ENCODE peak calls at places on chromosomes 6 and 20, in four cellular contexts. J is H1, H is K562, K is HepG2. D is an unnamed sample.
A peak's percentile ranks its signal among the peaks of the same experiment; 100 is the strongest.

GRCh38 chr6:152167639-152168603 is 360.4 kb downstream of the ESR1 start:
- DNase-seq in H (no peak), K (no peak), J (no peak), D (no peak)

GRCh38 chr6:4341078-4341797 is 205.9 kb upstream of the ECI2 start:
- DNase-seq in K (no peak), J (no peak), H (no peak), D (no peak)

GRCh38 chr20:38855356-38855755 is 49.9 kb downstream of the PPP1R16B start:
- DNase-seq in J (no peak), K (no peak), H (no peak), D (no peak)

GRCh38 chr6:110325197-110325596 is 33.0 kb downstream of the METTL24 start:
- DNase-seq in H (no peak), K (peak; percentile 46), J (no peak), D (no peak)

GRCh38 chr6:18328549-18328922 is 58.6 kb upstream of the RNF144B start:
- DNase-seq in H (no peak), J (no peak), K (no peak), D (no peak)

GRCh38 chr6:19896580-19897010 is 59.4 kb downstream of the ID4 start:
- DNase-seq in K (no peak), J (no peak), H (no peak), D (no peak)

GRCh38 chr6:39507331-39507998 is 185.0 kb upstream of the KCNK16 start:
- DNase-seq in J (no peak), K (no peak), H (no peak), D (no peak)

GRCh38 chr20:5195655-5196054 is 68.8 kb downstream of the CDS2 start:
- DNase-seq in H (no peak), J (no peak), K (no peak), D (no peak)

GRCh38 chr6:126716826-126717514 is 377.1 kb downstream of the CENPW start:
- DNase-seq in K (no peak), J (no peak), H (no peak), D (no peak)

GRCh38 chr6:118296129-118296852 is 251.8 kb upstream of the PLN start:
- DNase-seq in K (no peak), J (no peak), H (no peak), D (no peak)

GRCh38 chr20:24616258-24617079 is 147.0 kb downstream of the SYNDIG1 start:
- DNase-seq in J (no peak), H (no peak), K (no peak), D (no peak)

GRCh38 chr20:24615353-24615752 is 145.9 kb downstream of the SYNDIG1 start:
- DNase-seq in H (no peak), K (no peak), J (no peak), D (no peak)

GRCh38 chr20:24618739-24619138 is 149.3 kb downstream of the SYNDIG1 start:
- DNase-seq in J (no peak), K (no peak), H (no peak), D (no peak)

GRCh38 chr20:24617757-24618450 is 148.5 kb downstream of the SYNDIG1 start:
- DNase-seq in J (no peak), H (no peak), K (no peak), D (no peak)

GRCh38 chr20:24617080-24617432 is 147.6 kb downstream of the SYNDIG1 start:
- DNase-seq in K (no peak), J (no peak), H (no peak), D (no peak)
- TF ChIP-seq RNF2 in K (no peak), J (no peak), H (no peak), D (no peak)

DNA sequence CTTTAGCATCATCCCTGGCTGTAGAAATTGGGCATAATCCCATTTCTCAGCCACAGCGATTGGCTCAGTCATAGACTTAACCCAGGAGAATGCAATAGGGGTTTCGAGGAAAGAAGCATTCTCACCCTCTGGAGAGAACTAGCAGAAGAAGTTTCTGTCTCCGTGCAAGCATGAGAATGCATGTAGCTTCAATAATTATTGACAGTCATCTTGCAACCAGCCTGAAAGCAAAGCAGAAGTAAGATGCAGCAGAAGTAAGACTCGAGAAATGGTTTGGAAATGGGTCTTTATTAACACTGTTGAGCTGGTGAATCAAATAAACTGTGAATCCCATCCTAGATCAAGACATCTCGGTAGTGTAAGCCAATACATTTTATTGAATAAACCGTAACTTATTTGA is 828.8 kb upstream of the GJE1 start:
- DNase-seq in J (no peak), K (no peak), H (no peak), D (no peak)
- H3K4me1 ChIP-seq in J (no peaks in the 10 kb centered on the region), K (no peaks in the 10 kb centered on the region), H (no peaks in the 10 kb centered on the region), D (no peaks in the 10 kb centered on the region)

GRCh38 chr6:12172572-12172971 is 117.6 kb upstream of the EDN1 start:
- DNase-seq in H (no peak), J (no peak), K (no peak), D (no peak)

GRCh38 chr6:12171735-12172134 is 118.4 kb upstream of the EDN1 start:
- DNase-seq in J (no peak), K (no peak), H (no peak), D (no peak)

GRCh38 chr6:12175626-12176025 is 114.5 kb upstream of the EDN1 start:
- DNase-seq in K (no peak), H (peak; percentile 18), J (no peak), D (no peak)

GRCh38 chr6:12174878-12175277 is 115.3 kb upstream of the EDN1 start:
- DNase-seq in H (no peak), K (no peak), J (no peak), D (no peak)

DNA sequence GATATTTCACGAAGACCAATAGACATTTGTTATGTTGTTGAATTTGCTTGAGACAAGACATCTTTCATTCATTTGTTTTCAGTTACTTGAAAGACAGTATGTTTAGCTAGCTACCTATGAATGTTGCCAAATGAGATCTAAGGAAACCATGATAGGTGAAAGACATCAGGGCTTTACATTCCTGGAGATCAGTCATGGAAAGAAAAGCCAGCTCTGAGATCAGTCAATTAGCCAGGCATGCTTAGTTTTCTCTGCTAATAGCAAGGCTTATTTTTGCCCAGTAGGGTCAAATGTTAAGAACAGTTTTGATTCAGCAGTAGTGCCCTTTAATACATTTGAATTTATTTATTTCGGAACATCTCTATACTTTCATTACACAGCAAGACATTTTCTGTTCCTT is 116.5 kb upstream of the EDN1 start:
- DNase-seq in J (no peak), H (no peak), K (no peak), D (no peak)
- TF ChIP-seq RNF2 in J (no peak), H (no peak), K (no peak), D (no peak)

GRCh38 chr20:33668791-33669155 is 2.0 kb downstream of the ACTL10 start:
- DNase-seq in H (no peak), K (no peak), J (no peak), D (no peak)
- H3K4me1 ChIP-seq in H (peaks cover 25% of the 10 kb centered on the region), K (peaks cover 51% of the 10 kb centered on the region), J (no peaks in the 10 kb centered on the region), D (peaks cover 23% of the 10 kb centered on the region)

DNA sequence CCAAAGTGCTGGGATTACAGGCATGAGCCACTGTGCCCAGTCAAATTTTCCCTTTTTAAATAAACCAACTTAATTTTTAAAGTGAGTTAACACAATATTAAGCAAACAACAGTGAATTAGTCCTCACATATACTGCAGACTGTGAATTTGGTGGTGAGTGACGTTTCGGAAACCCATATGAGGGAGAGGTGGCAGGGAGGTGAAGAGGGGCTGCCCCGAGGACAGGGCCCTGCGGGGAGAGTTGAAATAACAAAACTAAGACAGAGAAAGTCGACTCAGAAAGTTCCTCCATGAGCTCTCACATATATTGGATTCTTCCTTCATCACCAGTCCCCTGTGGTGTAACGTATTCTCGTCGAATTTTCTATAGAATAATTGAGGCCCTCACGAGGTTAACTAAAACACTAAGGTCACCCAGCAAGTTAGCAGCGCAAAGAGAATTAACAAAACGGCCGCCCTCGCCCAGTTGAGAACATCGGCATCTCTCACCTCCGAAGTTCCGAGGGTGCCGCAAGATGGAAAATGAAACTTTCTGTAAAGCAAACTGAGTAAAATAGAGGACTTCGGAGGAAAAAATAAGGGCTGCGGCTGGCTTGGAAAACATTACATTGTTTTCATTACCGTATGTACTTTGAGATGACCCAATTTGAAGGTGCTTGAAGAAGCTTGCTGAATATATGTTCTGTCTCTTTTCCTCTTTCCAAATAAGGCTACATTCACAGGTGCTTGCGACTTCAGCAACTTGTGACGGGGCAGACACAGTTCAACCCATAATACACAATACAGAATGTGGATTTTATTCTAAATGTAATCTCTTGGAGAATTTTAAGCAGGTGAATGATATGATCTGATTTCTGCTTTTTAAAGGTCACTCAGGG is 491.0 kb upstream of the JARID2 start:
- DNase-seq in K (no peak), J (no peak), H (no peak), D (no peak)
- TF ChIP-seq RNF2 in K (no peak), J (no peak), H (no peak), D (no peak)

GRCh38 chr6:41578714-41579610 is 32.8 kb downstream of the FOXP4 start:
- DNase-seq in K (no peak), H (peak; percentile 76), J (peak; percentile 80), D (peak; percentile 74)

GRCh38 chr6:41577865-41578713 is 31.9 kb downstream of the FOXP4 start:
- DNase-seq in J (no peak), H (peak; percentile 79), K (peak; percentile 99), D (peak; percentile 53)

GRCh38 chr6:41581381-41581991 is 35.3 kb downstream of the FOXP4 start:
- DNase-seq in J (no peak), H (no peak), K (no peak), D (peak; percentile 81)

GRCh38 chr6:41582540-41582939 is 36.4 kb downstream of the FOXP4 start:
- DNase-seq in J (no peak), K (no peak), H (no peak), D (no peak)

DNA sequence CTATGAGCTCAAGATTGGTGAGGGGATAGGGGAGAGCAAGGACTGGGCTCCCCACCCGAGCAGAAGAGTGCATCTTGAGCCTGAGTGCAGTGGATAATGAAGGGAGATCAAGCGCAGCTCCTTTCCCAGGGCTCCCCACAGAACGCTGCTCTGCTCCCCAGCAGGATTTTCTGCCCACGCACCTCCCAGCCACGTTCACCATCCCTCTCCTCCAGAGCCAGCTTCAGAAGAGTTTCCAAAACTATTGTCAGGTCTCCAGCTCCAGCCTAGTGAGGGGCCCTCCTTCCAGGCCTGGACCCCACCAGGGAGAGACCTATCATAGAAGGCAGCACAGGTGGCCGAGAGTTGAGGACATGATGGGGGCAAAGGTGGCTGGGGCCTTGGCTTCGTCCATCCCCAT is 34.5 kb downstream of the FOXP4 start:
- DNase-seq in H (no peak), K (no peak), J (no peak), D (no peak)
- H3K4me1 ChIP-seq in H (peaks cover 27% of the 10 kb centered on the region), K (peaks cover 94% of the 10 kb centered on the region), J (peaks cover 19% of the 10 kb centered on the region), D (peaks cover 92% of the 10 kb centered on the region)

DNA sequence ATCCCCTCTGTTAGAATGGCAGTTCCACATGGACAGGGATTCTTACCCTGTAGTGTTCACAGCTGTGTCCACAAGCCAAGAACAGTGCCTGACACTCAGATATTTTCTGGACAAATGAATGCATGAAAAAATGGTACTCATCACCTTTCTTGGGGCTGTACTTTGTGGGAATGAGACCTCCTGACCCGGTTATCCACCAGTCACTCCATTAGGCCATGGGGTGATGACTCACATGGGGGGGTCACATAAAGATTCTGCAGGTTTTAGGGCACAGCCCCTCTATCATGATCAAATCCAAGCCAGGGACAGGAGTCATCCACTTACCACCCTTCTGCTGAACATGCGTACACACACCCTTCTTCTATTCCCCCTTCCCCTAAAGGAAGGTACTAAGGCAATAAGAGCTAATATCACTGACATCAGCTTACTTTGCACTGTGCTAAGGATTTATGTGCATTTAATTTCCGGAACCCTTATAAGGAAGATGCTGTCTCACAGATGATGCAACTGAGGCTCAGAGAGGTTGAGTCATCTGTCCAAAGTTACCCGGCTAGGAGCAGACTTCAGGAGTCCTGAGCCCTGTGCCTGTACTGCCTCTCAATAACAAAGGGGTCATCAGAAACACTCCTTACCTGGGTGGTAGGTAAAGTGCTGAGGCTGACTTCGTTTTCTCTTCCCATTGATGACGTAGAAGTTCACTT is 107.8 kb downstream of the NFATC2 start:
- DNase-seq in J (no peak), H (no peak), K (no peak), D (no peak)
- TF ChIP-seq RNF2 in J (no peak), H (no peak), K (no peak), D (no peak)

D was measured in A549.